ENCODE peak calls at places on chromosomes 6 and 20, in six cellular contexts. U, W, P, B, S and V are unnamed samples.

GRCh38 chr6:155089746-155090145 is 94.6 kb downstream of the TIAM2 start:
- DNase-seq in U (no peak), W (no peak), P (no peak), B (no peak), S (no peak), V (no peak)

GRCh38 chr6:149094934-149095341 is 222.6 kb upstream of the TAB2 start:
- DNase-seq in U (peak), W (no peak), P (no peak), B (no peak), S (no peak), V (no peak)

GRCh38 chr20:43736588-43737091 is 9.8 kb upstream of the GTSF1L start:
- DNase-seq in U (peak), W (no peak), P (no peak), B (peak), S (peak), V (no peak)

GRCh38 chr6:108684809-108685329 is 124.2 kb downstream of the FOXO3 start:
- DNase-seq in U (peak), W (no peak), P (no peak), B (peak), S (no peak), V (peak)

GRCh38 chr20:61933481-61933950 is 132.2 kb downstream of the TAF4 start:
- DNase-seq in U (no peak), W (no peak), P (no peak), B (no peak), S (no peak), V (no peak)

GRCh38 chr6:168333039-168333438 is 13.5 kb upstream of the DACT2 start:
- DNase-seq in U (no peak), W (no peak), P (no peak), B (no peak), S (no peak), V (no peak)

GRCh38 chr20:63082939-63083735 is 76.4 kb upstream of the BHLHE23 start:
- DNase-seq in U (no peak), W (no peak), P (no peak), B (no peak), S (no peak), V (no peak)

GRCh38 chr20:20480689-20481088 is 112.8 kb downstream of the INSM1 start:
- DNase-seq in U (peak), W (no peak), P (no peak), B (peak), S (no peak), V (peak)

GRCh38 chr20:18747090-18747489 is 66.5 kb upstream of the SCP2D1 start:
- DNase-seq in U (no peak), W (no peak), P (no peak), B (no peak), S (no peak), V (no peak)

GRCh38 chr20:62776692-62777527 is 19.4 kb upstream of the MRGBP start:
- DNase-seq in U (peak), W (peak), P (no peak), B (no peak), S (no peak), V (no peak)

GRCh38 chr6:151004415-151005024 is 139.0 kb downstream of the MTHFD1L start:
- DNase-seq in U (peak), W (no peak), P (no peak), B (peak), S (no peak), V (peak)

GRCh38 chr6:164749126-164749758 is 560.2 kb downstream of the C6orf118 start:
- DNase-seq in U (no peak), W (no peak), P (no peak), B (peak), S (no peak), V (no peak)

GRCh38 chr6:48978016-48978415 is 485.0 kb downstream of the MMUT start:
- DNase-seq in U (peak), W (no peak), P (no peak), B (no peak), S (no peak), V (no peak)

GRCh38 chr6:170124836-170125235 is 166.0 kb downstream of the DLL1 start:
- DNase-seq in U (no peak), W (no peak), P (no peak), B (no peak), S (no peak), V (peak)

GRCh38 chr6:110811187-110811586 is 4.1 kb downstream of the CDK19 start:
- DNase-seq in U (no peak), W (no peak), P (no peak), B (no peak), S (no peak), V (no peak)

GRCh38 chr6:124055986-124056385 is 252.3 kb downstream of the NKAIN2 start:
- DNase-seq in U (no peak), W (no peak), P (no peak), B (no peak), S (no peak), V (no peak)

GRCh38 chr6:28212510-28213212 is 12.4 kb upstream of the ZSCAN9 start:
- DNase-seq in U (peak), W (peak), P (peak), B (peak), S (peak), V (peak)

GRCh38 chr20:58471161-58471834 is 43.9 kb downstream of the APCDD1L start:
- DNase-seq in U (peak), W (no peak), P (no peak), B (no peak), S (no peak), V (no peak)

GRCh38 chr6:136734977-136735376 is 57.3 kb downstream of the MAP3K5 start:
- DNase-seq in U (no peak), W (no peak), P (no peak), B (no peak), S (no peak), V (no peak)

GRCh38 chr6:86203044-86203443 is 560.4 kb upstream of the SYNCRIP start:
- DNase-seq in U (no peak), W (no peak), P (no peak), B (no peak), S (peak), V (no peak)

GRCh38 chr6:164756142-164756541 is 553.3 kb downstream of the C6orf118 start:
- DNase-seq in U (no peak), W (no peak), P (no peak), B (no peak), S (no peak), V (peak)

GRCh38 chr6:135225911-135226310 is 44.8 kb downstream of the MYB start:
- DNase-seq in U (no peak), W (no peak), P (no peak), B (no peak), S (no peak), V (no peak)

GRCh38 chr6:152952866-152953509 is 29.9 kb downstream of the FBXO5 start:
- DNase-seq in U (peak), W (no peak), P (no peak), B (peak), S (no peak), V (no peak)

GRCh38 chr6:157099912-157100593 is 223.3 kb downstream of the TMEM242 start:
- DNase-seq in U (no peak), W (no peak), P (no peak), B (no peak), S (no peak), V (no peak)

GRCh38 chr6:132388291-132388690 is 13.0 kb downstream of the MOXD1 start:
- DNase-seq in U (no peak), W (no peak), P (no peak), B (no peak), S (no peak), V (no peak)

GRCh38 chr6:10403385-10404106 is 11.3 kb downstream of the TFAP2A start:
- DNase-seq in U (peak), W (no peak), P (no peak), B (peak), S (no peak), V (peak)

GRCh38 chr6:131101911-131102680 is 33.2 kb upstream of the AKAP7 start:
- DNase-seq in U (peak), W (no peak), P (no peak), B (no peak), S (no peak), V (peak)

GRCh38 chr20:41619360-41620115 is 1.4 kb upstream of the CHD6 start:
- DNase-seq in U (peak), W (no peak), P (no peak), B (no peak), S (no peak), V (no peak)

GRCh38 chr6:98486052-98486451 is 348.3 kb upstream of the POU3F2 start:
- DNase-seq in U (no peak), W (no peak), P (no peak), B (no peak), S (no peak), V (no peak)

GRCh38 chr6:52365871-52366540 is 4.1 kb downstream of the PAQR8 start:
- DNase-seq in U (peak), W (no peak), P (no peak), B (no peak), S (no peak), V (no peak)

GRCh38 chr6:125173341-125173740 is 19.8 kb downstream of the TPD52L1 start:
- DNase-seq in U (no peak), W (no peak), P (no peak), B (no peak), S (no peak), V (no peak)
- H3K4ac ChIP-seq in U (no peak), W (no peak), P (peak), B (no peak), S (no peak), V (no peak)

DNA sequence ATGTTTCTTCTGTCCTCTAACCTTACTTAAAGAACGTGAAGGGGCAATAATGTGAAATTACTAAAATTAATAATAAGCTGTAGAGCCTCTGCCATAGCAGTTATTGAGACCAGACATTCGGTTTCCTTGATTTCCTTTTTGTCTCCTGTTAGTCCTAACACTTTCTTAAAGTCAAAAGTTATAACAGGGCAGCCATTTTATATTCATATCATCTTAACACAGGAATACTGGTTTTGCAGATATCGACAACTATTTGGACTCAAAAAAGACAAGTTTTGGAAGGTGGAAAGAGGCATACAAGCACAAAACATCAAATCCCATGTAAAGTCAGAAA is 33.5 kb downstream of the HFE start:
- DNase-seq in U (no peak), W (no peak), P (no peak), B (no peak), S (no peak), V (no peak)
- H2BK120ac ChIP-seq in U (peak), W (no peak), P (peak), B (no peak), S (no peak), V (no peak)

GRCh38 chr6:115945306-115945705 is 115.4 kb downstream of the FRK start:
- DNase-seq in U (no peak), W (no peak), P (no peak), B (peak), S (no peak), V (no peak)
- H3K14ac ChIP-seq in U (no peak), W (no peak), P (no peak), B (no peak), S (no peak), V (no peak)

DNA sequence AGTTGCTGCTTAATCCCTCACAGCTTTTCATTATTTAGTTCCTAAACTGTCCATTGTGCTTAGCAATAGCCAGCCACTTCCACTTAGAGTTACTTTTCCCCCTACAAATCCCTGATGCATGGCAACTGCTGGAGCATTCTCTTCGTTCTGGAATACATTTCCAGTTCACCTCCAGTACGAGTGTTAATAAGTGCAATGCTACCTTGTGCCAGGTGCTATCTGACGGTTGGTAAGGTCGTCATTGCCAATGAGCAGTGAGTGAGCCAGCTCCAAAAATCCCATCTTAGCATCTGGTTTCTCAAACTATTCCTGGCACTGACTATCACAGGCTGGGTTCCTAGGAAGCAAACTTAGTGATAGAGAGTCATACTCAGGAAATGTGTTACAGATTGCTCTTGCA is 114.1 kb upstream of the ADGRF1 start:
- DNase-seq in U (no peak), W (no peak), P (no peak), B (no peak), S (no peak), V (no peak)
- H3K4ac ChIP-seq in U (no peak), W (no peak), P (no peak), B (peak), S (no peak), V (no peak)

GRCh38 chr6:3162067-3162497 is 4.7 kb upstream of the TUBB2A start:
- DNase-seq in U (no peak), W (no peak), P (no peak), B (peak), S (no peak), V (peak)

GRCh38 chr6:3165631-3166534 is 8.5 kb upstream of the TUBB2A start:
- DNase-seq in U (peak), W (no peak), P (peak), B (peak), S (peak), V (peak)

GRCh38 chr6:3162565-3163247 is 5.4 kb upstream of the TUBB2A start:
- DNase-seq in U (peak), W (peak), P (no peak), B (peak), S (peak), V (peak)

GRCh38 chr6:3164388-3164787 is 7.0 kb upstream of the TUBB2A start:
- DNase-seq in U (no peak), W (no peak), P (no peak), B (no peak), S (no peak), V (no peak)

GRCh38 chr6:3163248-3163594 is 5.9 kb upstream of the TUBB2A start:
- DNase-seq in U (no peak), W (no peak), P (no peak), B (peak), S (no peak), V (peak)
- H2BK120ac ChIP-seq in U (no peak), W (no peak), P (no peak), B (peak), S (no peak), V (peak)

DNA sequence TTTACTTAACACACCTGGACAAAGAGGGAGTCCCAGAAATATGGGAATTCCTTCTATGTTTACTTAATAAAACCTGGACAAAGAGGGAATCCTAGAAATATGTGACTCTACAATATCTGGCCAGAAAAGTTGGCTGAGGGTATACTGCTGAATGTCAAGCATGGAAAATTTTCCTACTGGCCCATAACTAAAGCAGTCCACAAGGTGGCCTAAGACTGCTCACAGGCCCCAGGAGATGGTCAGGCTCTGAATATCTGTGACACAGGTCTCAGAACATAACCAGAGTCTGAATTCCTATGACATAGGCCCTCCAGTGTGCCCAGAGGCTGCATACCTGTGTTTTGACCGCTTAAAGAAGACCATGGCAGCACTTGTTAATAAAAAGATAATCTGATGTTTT is 578.2 kb upstream of the NRSN1 start:
- DNase-seq in U (no peak), W (peak), P (no peak), B (peak), S (no peak), V (peak)
- H3K14ac ChIP-seq in U (no peak), W (no peak), P (no peak), B (no peak), S (no peak), V (no peak)

GRCh38 chr6:126944512-126944911 is 174.0 kb upstream of the RSPO3 start:
- DNase-seq in U (no peak), W (no peak), P (no peak), B (no peak), S (no peak), V (no peak)

GRCh38 chr6:126945150-126945549 is 173.3 kb upstream of the RSPO3 start:
- DNase-seq in U (no peak), W (no peak), P (no peak), B (no peak), S (no peak), V (no peak)

GRCh38 chr6:126947070-126947469 is 171.4 kb upstream of the RSPO3 start:
- DNase-seq in U (peak), W (no peak), P (no peak), B (no peak), S (no peak), V (no peak)
- H3K4ac ChIP-seq in U (no peak), W (no peak), P (no peak), B (no peak), S (no peak), V (no peak)

DNA sequence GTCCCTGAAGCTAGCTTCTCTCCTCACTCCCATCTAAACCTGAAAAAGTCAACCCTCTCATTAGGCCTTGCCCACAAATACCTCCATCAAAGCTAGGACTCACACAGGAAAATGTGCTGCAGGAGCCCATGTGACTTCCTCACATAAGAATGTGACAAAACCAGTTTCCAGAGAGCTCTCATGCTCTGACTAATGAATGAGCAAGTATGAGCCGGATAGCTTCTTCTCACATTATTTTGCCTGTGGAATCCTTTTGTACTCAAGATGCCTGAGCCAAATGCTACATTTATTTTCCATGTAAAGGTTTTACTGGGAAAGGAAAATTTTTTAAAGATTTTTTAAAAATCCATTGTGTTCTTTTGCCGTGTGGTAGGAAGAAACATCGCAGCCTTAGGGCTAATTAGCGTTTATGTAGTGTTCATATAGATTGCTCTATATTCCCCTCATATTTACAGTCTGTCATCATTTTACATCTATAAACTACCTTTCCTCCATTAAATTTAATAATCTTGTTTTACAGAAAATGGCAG is 68.6 kb upstream of the CCN6 start:
- DNase-seq in U (peak), W (peak), P (peak), B (peak), S (no peak), V (peak)
- H2BK120ac ChIP-seq in U (peak), W (no peak), P (no peak), B (no peak), S (no peak), V (peak)

DNA sequence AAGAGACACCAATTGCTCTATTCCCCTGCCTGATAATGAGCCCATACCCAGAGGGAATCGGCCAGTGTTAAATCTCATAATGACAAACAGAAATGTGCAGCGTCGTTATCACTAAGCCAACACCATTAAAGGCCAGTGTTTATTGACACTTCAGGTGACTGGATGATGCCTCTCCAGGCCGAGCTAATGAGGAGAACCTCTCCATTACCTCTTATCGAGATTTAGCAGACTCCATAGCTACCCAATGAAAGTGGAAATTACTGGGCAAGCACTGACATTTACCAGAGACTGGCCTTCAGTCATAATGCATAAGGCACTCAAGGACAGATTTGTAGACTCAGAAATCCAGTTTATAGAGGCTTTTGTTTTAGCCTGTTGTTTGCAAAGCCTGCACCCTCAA is 669.5 kb downstream of the MAFB start:
- DNase-seq in U (no peak), W (no peak), P (no peak), B (no peak), S (no peak), V (no peak)
- H3K14ac ChIP-seq in U (no peak), W (no peak), P (no peak), B (no peak), S (no peak), V (no peak)

GRCh38 chr6:90294989-90295853 is 1.4 kb downstream of the BACH2 start:
- DNase-seq in U (peak), W (no peak), P (no peak), B (peak), S (no peak), V (no peak)

GRCh38 chr6:90295854-90296345 is 743 bp downstream of the BACH2 start:
- DNase-seq in U (peak), W (peak), P (no peak), B (peak), S (peak), V (peak)

GRCh38 chr6:90297866-90298381 is 1.3 kb upstream of the BACH2 start:
- DNase-seq in U (no peak), W (peak), P (no peak), B (no peak), S (no peak), V (no peak)

GRCh38 chr6:90297124-90297865 is 652 bp upstream of the BACH2 start:
- DNase-seq in U (no peak), W (peak), P (no peak), B (no peak), S (peak), V (no peak)

GRCh38 chr6:90296346-90297123 is at the start of gene BACH2:
- DNase-seq in U (peak), W (peak), P (peak), B (peak), S (peak), V (peak)
- H3K4ac ChIP-seq in U (peak), W (no peak), P (no peak), B (no peak), S (no peak), V (peak)